ENCODE peak calls at places on chromosomes 2 and 18, in five cellular contexts. F is heart right ventricle, C is sigmoid colon, B is testis, N is GM23248. V is an unnamed sample. For H3K27me3 and H3K4me1, the result is how much of the 10 kb centered on the place peaks cover.

GRCh38 chr18:48790226-48790863 is 160.4 kb downstream of the SMAD7 start:
- DNase-seq in F (peak), B (no peak), C (peak), N (no peak), V (no peak)

GRCh38 chr2:120243211-120243610 is 9.4 kb upstream of the RALB start:
- DNase-seq in C (no peak), N (peak), B (no peak), F (no peak), V (no peak)

GRCh38 chr2:128773641-128774319 is 455.1 kb upstream of the HS6ST1 start:
- DNase-seq in C (peak), F (no peak), N (no peak), B (peak), V (no peak)

GRCh38 chr2:138026116-138026855 is 62.0 kb downstream of the HNMT start:
- DNase-seq in F (no peak), B (no peak), C (no peak), N (no peak), V (no peak)

GRCh38 chr18:45839415-45840395 is 14.2 kb downstream of the SIGLEC15 start:
- DNase-seq in B (peak), F (no peak), N (peak), C (no peak), V (no peak)

GRCh38 chr18:24014986-24015896 is 687 bp downstream of the TTC39C start:
- DNase-seq in B (peak), C (peak), F (peak), N (peak), V (peak)

GRCh38 chr18:54020346-54020745 is 204.1 kb downstream of the MBD2 start:
- DNase-seq in B (no peak), F (no peak), N (no peak), C (no peak), V (no peak)

GRCh38 chr2:121348128-121348740 is 63.2 kb upstream of the TFCP2L1 start:
- DNase-seq in C (peak), F (no peak), N (no peak), B (no peak), V (no peak)

GRCh38 chr2:54348672-54349071 is 92.6 kb upstream of the TSPYL6 start:
- DNase-seq in C (no peak), F (peak), N (peak), B (peak), V (no peak)

GRCh38 chr2:228118940-228119339 is 62.5 kb downstream of the SPHKAP start:
- DNase-seq in C (no peak), N (no peak), B (no peak), F (no peak), V (no peak)

GRCh38 chr2:12110074-12110473 is 363.6 kb downstream of the LPIN1 start:
- DNase-seq in N (no peak), F (no peak), B (no peak), C (no peak), V (no peak)

GRCh38 chr2:283996-284794 is 3.7 kb downstream of the ALKAL2 start:
- DNase-seq in F (no peak), B (no peak), C (no peak), N (no peak), V (no peak)

GRCh38 chr18:9951022-9951859 is 37.4 kb downstream of the VAPA start:
- DNase-seq in C (no peak), N (peak), F (no peak), B (peak), V (no peak)

GRCh38 chr2:169073211-169073971 is 4.0 kb downstream of the DHRS9 start:
- DNase-seq in N (no peak), F (no peak), B (no peak), C (no peak), V (no peak)

GRCh38 chr2:240499309-240500301 is 58.2 kb downstream of the ANKMY1 start:
- DNase-seq in C (peak), F (no peak), B (no peak), N (no peak), V (no peak)

GRCh38 chr2:143034292-143035074 is 94.7 kb upstream of the ARHGAP15 start:
- DNase-seq in C (no peak), F (peak), N (peak), B (peak), V (peak)

GRCh38 chr18:80181642-80182461 is 65.5 kb downstream of the PARD6G start:
- DNase-seq in B (no peak), F (no peak), N (no peak), C (no peak), V (no peak)

GRCh38 chr18:80179857-80180558 is 67.3 kb downstream of the PARD6G start:
- DNase-seq in B (no peak), C (no peak), F (no peak), N (no peak), V (no peak)

GRCh38 chr18:80182855-80183254 is 64.5 kb downstream of the PARD6G start:
- DNase-seq in N (no peak), C (no peak), F (no peak), B (no peak), V (no peak)

GRCh38 chr18:80178935-80179818 is 68.1 kb downstream of the PARD6G start:
- DNase-seq in C (no peak), F (no peak), B (no peak), N (no peak), V (no peak)

DNA sequence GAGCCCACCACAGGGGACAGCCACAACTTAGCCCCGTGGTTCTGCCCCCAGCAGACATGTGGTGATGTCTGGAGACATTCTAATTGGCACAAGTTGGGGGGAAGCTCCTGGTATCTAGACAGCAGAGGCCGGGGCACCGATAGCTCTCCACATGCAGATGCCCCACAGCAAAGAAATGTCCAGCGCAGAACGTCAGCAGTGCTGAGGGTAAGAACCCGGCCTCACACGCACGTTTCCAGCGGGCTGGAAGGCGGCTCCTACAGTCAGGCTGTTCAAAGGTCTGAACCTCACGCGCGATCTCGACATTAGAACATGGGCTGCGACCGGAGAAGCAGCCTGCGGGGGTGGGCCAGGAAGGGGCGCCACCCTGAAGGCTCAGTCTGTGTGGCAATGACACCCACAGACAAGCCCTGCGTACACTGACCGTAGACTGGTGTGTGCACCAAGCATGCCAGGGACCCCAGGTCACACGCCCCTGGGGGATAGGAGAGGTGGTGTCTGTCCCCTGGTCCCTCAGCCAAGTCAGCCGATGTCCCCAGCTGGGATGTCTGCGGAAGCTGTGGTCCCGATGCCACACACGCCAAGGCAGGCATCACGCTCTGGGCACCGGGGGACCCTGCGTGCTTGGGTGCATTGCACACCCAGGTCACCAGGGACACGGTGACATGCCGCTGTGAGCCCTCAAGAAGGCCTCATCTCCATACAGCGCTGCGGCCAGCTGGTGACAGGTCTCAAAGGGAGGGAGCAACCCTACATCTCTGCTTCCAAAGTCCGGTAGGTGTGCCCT is 66.3 kb downstream of the PARD6G start:
- DNase-seq in F (no peak), B (no peak), N (no peak), C (no peak), V (no peak)
- H3K27me3 ChIP-seq in F (under half), B (under half), N (under half), C (under half), V (under half)

GRCh38 chr2:210461401-210461800 is 15.2 kb downstream of the LANCL1 start:
- DNase-seq in B (no peak), C (no peak), F (no peak), N (no peak), V (no peak)
- H3K4me1 ChIP-seq in B (under half), C (under half), F (under half), N (under half), V (under half)

GRCh38 chr2:102340778-102341177 is 14.8 kb upstream of the IL18R1 start:
- DNase-seq in B (no peak), N (no peak), C (no peak), F (no peak), V (no peak)
- H3K27me3 ChIP-seq in B (under half), N (under half), C (under half), F (under half), V (under half)

GRCh38 chr2:101115664-101116063 is 35.5 kb downstream of the TBC1D8 start:
- DNase-seq in N (no peak), F (no peak), B (no peak), C (no peak), V (no peak)

GRCh38 chr2:101116841-101117552 is 34.2 kb downstream of the TBC1D8 start:
- DNase-seq in C (no peak), N (no peak), F (no peak), B (no peak), V (no peak)

GRCh38 chr2:101114815-101115214 is 36.4 kb downstream of the TBC1D8 start:
- DNase-seq in B (peak), F (no peak), C (no peak), N (no peak), V (no peak)

GRCh38 chr2:101114268-101114783 is 36.9 kb downstream of the TBC1D8 start:
- DNase-seq in N (no peak), C (no peak), F (no peak), B (no peak), V (no peak)

GRCh38 chr2:101116348-101116747 is 34.8 kb downstream of the TBC1D8 start:
- DNase-seq in B (no peak), C (no peak), F (no peak), N (no peak), V (no peak)
- H3K4me1 ChIP-seq in B (under half), C (half or more), F (under half), N (under half), V (under half)

GRCh38 chr2:58680938-58681337 is 439.8 kb upstream of the FANCL start:
- DNase-seq in N (peak), F (no peak), B (no peak), C (no peak), V (no peak)

DNA sequence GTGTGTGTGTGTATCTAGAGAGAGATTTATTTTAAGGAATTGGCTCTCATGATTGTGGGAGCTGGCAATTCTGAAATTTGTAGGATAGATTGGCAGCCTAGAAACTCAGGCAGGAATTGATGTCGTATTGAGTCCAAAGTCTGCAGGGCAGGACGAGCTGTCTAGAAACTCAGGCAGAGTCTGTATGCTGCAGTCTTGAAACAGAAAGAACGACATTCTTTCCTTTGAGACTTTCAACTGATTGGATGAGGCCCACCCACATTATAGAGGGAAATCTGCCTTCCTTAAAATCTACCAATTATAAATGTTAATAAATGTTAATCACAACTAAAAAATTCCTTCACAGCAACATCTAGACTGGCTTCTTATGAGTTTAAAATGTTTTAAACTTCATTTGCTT is 436.6 kb upstream of the FANCL start:
- DNase-seq in C (no peak), B (no peak), F (no peak), N (no peak), V (no peak)
- H3K27me3 ChIP-seq in C (under half), B (under half), F (under half), N (under half), V (under half)

DNA sequence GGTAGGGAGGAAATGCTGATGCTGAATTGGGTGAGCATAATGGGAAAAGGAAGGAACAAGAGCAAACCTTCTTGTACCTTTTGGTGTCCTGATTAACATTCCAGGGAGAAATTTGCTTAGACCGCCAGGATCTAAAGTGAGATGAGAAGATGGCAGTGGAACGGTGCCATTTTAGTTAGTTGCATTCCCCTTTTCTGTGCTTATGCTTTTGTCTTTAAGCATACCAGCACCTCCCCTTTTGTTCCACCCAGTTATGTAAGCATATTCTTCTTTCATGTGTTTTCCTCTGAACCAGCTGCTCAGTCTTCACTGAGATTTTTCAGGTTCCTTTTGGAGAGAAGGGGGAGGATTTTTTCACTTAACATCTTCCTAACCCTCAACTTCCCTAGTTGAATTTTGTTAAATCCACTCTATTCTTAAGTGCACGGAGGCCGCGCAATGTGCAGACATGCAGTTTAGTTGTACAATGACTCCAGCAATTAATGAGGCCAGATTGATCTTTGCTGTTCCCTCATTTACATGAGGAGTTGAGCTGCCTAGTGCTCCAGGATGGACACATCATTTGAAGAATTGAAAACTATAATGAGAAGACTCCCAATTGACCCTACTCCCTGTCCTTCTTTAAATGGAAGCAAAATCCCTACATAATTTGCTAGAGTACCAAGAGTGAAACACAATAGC is 73.9 kb downstream of the MAP4K4 start:
- DNase-seq in C (no peak), F (no peak), N (no peak), B (no peak), V (no peak)
- H3K4me1 ChIP-seq in C (half or more), F (under half), N (half or more), B (under half), V (half or more)

DNA sequence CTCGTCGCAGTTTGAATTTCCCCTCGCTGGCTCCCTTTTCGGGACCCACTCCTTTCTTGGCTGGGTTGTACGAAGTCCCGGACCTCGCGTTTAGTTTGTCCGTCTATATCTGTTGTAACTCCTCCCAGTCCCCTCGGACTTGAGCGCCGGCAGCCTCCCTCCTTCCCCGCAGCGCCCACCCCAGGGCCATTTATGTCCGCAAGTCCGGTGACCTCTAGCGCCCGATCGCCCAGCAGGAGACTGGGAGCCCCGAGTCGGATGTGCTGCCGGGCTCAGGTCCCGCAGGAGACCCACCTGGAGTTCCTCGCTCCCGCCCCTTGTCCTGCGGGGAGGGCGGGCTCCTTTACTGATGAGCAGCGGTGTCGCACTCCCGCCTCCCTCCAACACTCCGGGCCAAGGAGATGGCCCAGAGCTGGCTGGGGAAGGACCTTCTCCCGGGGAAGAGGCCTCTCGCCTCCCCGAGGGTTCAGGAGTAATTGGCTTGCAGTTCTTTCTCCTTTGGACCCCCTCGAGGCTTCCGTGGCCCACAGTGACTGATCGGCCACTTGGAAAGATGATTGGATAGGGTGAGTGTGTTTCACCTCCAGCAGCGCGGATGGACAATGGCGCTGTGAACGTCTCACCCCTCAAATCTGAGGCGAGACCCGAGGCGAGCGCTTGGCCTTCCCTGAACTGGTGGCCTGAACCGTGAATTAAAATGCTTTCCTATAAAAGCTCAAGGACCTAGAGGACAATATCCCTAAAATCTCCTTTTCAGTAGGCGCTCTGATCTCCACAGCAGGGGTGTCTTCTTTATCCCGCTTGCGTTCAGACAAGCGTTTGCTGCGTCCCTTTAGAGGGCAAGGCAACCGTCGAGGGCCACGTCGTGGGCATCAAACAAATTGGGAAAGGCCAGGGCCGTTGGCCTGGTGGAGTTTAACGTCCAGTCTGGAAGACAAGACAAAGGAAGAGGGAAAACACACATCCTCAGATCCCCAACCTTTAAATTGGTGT is 978 bp upstream of the RAX start:
- DNase-seq in F (no peak), C (no peak), N (no peak), B (no peak), V (no peak)
- H3K27me3 ChIP-seq in F (under half), C (half or more), N (half or more), B (under half), V (half or more)

V was measured in CD4-positive, CD25-positive, alpha-beta regulatory T cell.